ENCODE peak calls at places on chromosomes 12 and 14, in six cellular contexts. One of them, this sample, is unnamed. For H3K4me1, the result is how much of the 10 kb centered on the place peaks cover.

GRCh38 chr12:96824074-96824837 is 82.8 kb upstream of the NEDD1 start:
- DNase-seq in right lobe of liver: no peak
- DNase-seq in HCT116: no peak
- DNase-seq in pancreas: no peak
- DNase-seq in CD8-positive, alpha-beta T cell: no peak
- DNase-seq in Peyer's patch: no peak
- DNase-seq in this sample: no peak

GRCh38 chr14:69151458-69152180 is 1.3 kb downstream of the DCAF5 start:
- DNase-seq in HCT116: peak
- DNase-seq in right lobe of liver: peak
- DNase-seq in pancreas: peak
- DNase-seq in CD8-positive, alpha-beta T cell: peak
- DNase-seq in Peyer's patch: peak
- DNase-seq in this sample: peak

GRCh38 chr14:103943673-103944072 is 1.3 kb upstream of the RD3L start:
- DNase-seq in pancreas: no peak
- DNase-seq in Peyer's patch: no peak
- DNase-seq in CD8-positive, alpha-beta T cell: no peak
- DNase-seq in HCT116: no peak
- DNase-seq in right lobe of liver: no peak
- DNase-seq in this sample: no peak

GRCh38 chr12:10283028-10283427 is 24.6 kb upstream of the KLRD1 start:
- DNase-seq in CD8-positive, alpha-beta T cell: no peak
- DNase-seq in pancreas: no peak
- DNase-seq in right lobe of liver: no peak
- DNase-seq in Peyer's patch: no peak
- DNase-seq in HCT116: no peak
- DNase-seq in this sample: no peak

GRCh38 chr14:74658535-74659130 is 46.6 kb upstream of the LTBP2 start:
- DNase-seq in pancreas: no peak
- DNase-seq in Peyer's patch: no peak
- DNase-seq in HCT116: no peak
- DNase-seq in CD8-positive, alpha-beta T cell: no peak
- DNase-seq in right lobe of liver: no peak
- DNase-seq in this sample: no peak

GRCh38 chr14:101119830-101120571 is 216.5 kb upstream of the RTL1 start:
- DNase-seq in HCT116: no peak
- DNase-seq in Peyer's patch: peak
- DNase-seq in CD8-positive, alpha-beta T cell: no peak
- DNase-seq in right lobe of liver: no peak
- DNase-seq in pancreas: no peak
- DNase-seq in this sample: peak

GRCh38 chr12:121917950-121918678 is at the start of gene CFAP251:
- DNase-seq in Peyer's patch: peak
- DNase-seq in HCT116: peak
- DNase-seq in right lobe of liver: peak
- DNase-seq in CD8-positive, alpha-beta T cell: peak
- DNase-seq in pancreas: peak
- DNase-seq in this sample: peak

GRCh38 chr14:57833304-57833703 is 32.6 kb downstream of the SLC35F4 start:
- DNase-seq in HCT116: peak
- DNase-seq in right lobe of liver: no peak
- DNase-seq in pancreas: peak
- DNase-seq in CD8-positive, alpha-beta T cell: no peak
- DNase-seq in Peyer's patch: no peak
- DNase-seq in this sample: no peak

GRCh38 chr12:124399622-124400021 is 104.7 kb downstream of the RFLNA start:
- DNase-seq in Peyer's patch: peak
- DNase-seq in CD8-positive, alpha-beta T cell: peak
- DNase-seq in right lobe of liver: no peak
- DNase-seq in pancreas: no peak
- DNase-seq in HCT116: no peak
- DNase-seq in this sample: no peak

GRCh38 chr14:102848830-102849521 is 71.7 kb downstream of the TRAF3 start:
- DNase-seq in CD8-positive, alpha-beta T cell: no peak
- DNase-seq in Peyer's patch: peak
- DNase-seq in right lobe of liver: no peak
- DNase-seq in HCT116: no peak
- DNase-seq in pancreas: no peak
- DNase-seq in this sample: no peak

GRCh38 chr12:12467701-12468218 is 94.9 kb downstream of the DUSP16 start:
- DNase-seq in HCT116: no peak
- DNase-seq in right lobe of liver: no peak
- DNase-seq in pancreas: no peak
- DNase-seq in Peyer's patch: peak
- DNase-seq in CD8-positive, alpha-beta T cell: peak
- DNase-seq in this sample: peak

GRCh38 chr12:100656806-100657205 is 83.3 kb downstream of the GAS2L3 start:
- DNase-seq in Peyer's patch: no peak
- DNase-seq in right lobe of liver: no peak
- DNase-seq in HCT116: no peak
- DNase-seq in pancreas: no peak
- DNase-seq in CD8-positive, alpha-beta T cell: no peak
- DNase-seq in this sample: no peak

GRCh38 chr14:68628605-68629310 is 164.1 kb downstream of the ZFP36L1 start:
- DNase-seq in Peyer's patch: peak
- DNase-seq in HCT116: no peak
- DNase-seq in right lobe of liver: no peak
- DNase-seq in pancreas: peak
- DNase-seq in CD8-positive, alpha-beta T cell: peak
- DNase-seq in this sample: peak

GRCh38 chr14:85622106-85622505 is 92.2 kb downstream of the FLRT2 start:
- DNase-seq in right lobe of liver: no peak
- DNase-seq in HCT116: no peak
- DNase-seq in Peyer's patch: no peak
- DNase-seq in pancreas: no peak
- DNase-seq in CD8-positive, alpha-beta T cell: no peak
- DNase-seq in this sample: no peak

GRCh38 chr12:31589896-31590729 is 823 bp downstream of the DENND5B start:
- DNase-seq in Peyer's patch: peak
- DNase-seq in right lobe of liver: peak
- DNase-seq in pancreas: peak
- DNase-seq in HCT116: peak
- DNase-seq in CD8-positive, alpha-beta T cell: peak
- DNase-seq in this sample: peak

GRCh38 chr14:22887990-22888378 is 5.0 kb downstream of the REM2 start:
- DNase-seq in pancreas: no peak
- DNase-seq in HCT116: no peak
- DNase-seq in Peyer's patch: peak
- DNase-seq in right lobe of liver: no peak
- DNase-seq in CD8-positive, alpha-beta T cell: peak
- DNase-seq in this sample: no peak
- H3K4me3 ChIP-seq in pancreas: no peak
- H3K4me3 ChIP-seq in HCT116: peak
- H3K4me3 ChIP-seq in Peyer's patch: peak
- H3K4me3 ChIP-seq in right lobe of liver: no peak
- H3K4me3 ChIP-seq in CD8-positive, alpha-beta T cell: peak
- H3K4me3 ChIP-seq in this sample: no peak

GRCh38 chr12:6373022-6373787 is 2.2 kb downstream of the SCNN1A start:
- DNase-seq in CD8-positive, alpha-beta T cell: no peak
- DNase-seq in pancreas: no peak
- DNase-seq in Peyer's patch: peak
- DNase-seq in right lobe of liver: peak
- DNase-seq in HCT116: peak
- DNase-seq in this sample: no peak

GRCh38 chr12:6370576-6370935 is 4.8 kb downstream of the SCNN1A start:
- DNase-seq in right lobe of liver: peak
- DNase-seq in Peyer's patch: no peak
- DNase-seq in HCT116: no peak
- DNase-seq in CD8-positive, alpha-beta T cell: no peak
- DNase-seq in pancreas: no peak
- DNase-seq in this sample: no peak

GRCh38 chr12:6372403-6373003 is 2.9 kb downstream of the SCNN1A start:
- DNase-seq in pancreas: no peak
- DNase-seq in right lobe of liver: no peak
- DNase-seq in CD8-positive, alpha-beta T cell: no peak
- DNase-seq in HCT116: peak
- DNase-seq in Peyer's patch: peak
- DNase-seq in this sample: peak

GRCh38 chr12:6369916-6370575 is 5.3 kb downstream of the SCNN1A start:
- DNase-seq in pancreas: no peak
- DNase-seq in right lobe of liver: peak
- DNase-seq in CD8-positive, alpha-beta T cell: no peak
- DNase-seq in Peyer's patch: no peak
- DNase-seq in HCT116: no peak
- DNase-seq in this sample: no peak

DNA sequence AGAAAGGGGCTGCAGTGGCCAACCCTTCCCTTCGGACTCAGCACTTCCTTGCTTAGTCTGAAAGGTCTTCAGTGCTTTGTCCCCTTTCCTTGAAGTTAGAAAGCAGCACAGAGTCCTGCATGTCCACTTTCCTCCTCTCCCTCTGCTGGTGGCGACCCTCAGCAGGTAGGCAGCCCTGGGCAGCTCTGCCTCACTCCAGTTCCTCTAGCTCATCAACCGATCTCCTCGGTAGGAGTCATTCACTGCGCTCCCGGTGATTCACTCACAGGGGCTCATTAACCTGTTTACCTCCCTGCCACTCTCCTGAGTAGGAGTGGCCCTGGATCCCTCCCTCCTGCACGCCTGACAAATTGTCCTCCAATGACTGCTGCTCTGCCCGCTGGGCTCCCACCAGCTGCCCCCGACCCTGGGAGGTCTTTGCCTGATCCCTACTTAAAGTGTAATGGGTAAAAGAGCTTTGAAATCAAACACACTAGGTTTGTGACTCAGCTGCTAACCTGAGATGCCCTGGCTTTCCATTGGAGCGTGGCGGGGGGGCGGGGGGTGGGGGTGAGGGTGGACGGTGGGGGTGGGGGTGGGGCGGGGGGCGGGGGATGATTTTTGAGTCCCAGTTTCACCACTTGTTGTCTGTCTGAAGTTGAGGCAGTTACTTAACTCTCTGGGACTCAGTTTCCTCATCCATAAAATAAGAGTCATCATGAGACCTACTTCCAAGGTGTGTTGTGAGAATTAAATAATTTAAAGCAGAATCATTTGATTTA is 4.2 kb downstream of the SCNN1A start:
- DNase-seq in Peyer's patch: peak
- DNase-seq in CD8-positive, alpha-beta T cell: no peak
- DNase-seq in right lobe of liver: peak
- DNase-seq in pancreas: peak
- DNase-seq in HCT116: peak
- DNase-seq in this sample: peak
- TF ChIP-seq CTCF in Peyer's patch: no peak
- TF ChIP-seq CTCF in CD8-positive, alpha-beta T cell: no peak
- TF ChIP-seq CTCF in right lobe of liver: peak
- TF ChIP-seq CTCF in pancreas: no peak
- TF ChIP-seq CTCF in HCT116: peak
- TF ChIP-seq CTCF in this sample: no peak

GRCh38 chr12:54258286-54258685 is 21.6 kb downstream of the CBX5 start:
- DNase-seq in pancreas: no peak
- DNase-seq in Peyer's patch: no peak
- DNase-seq in right lobe of liver: no peak
- DNase-seq in HCT116: no peak
- DNase-seq in CD8-positive, alpha-beta T cell: no peak
- DNase-seq in this sample: no peak
- H3K4me1 ChIP-seq in pancreas: under half
- H3K4me1 ChIP-seq in Peyer's patch: under half
- H3K4me1 ChIP-seq in right lobe of liver: under half
- H3K4me1 ChIP-seq in HCT116: half or more
- H3K4me1 ChIP-seq in CD8-positive, alpha-beta T cell: under half
- H3K4me1 ChIP-seq in this sample: under half

GRCh38 chr14:36522347-36522971 is 2.4 kb upstream of the NKX2-1 start:
- DNase-seq in Peyer's patch: no peak
- DNase-seq in pancreas: no peak
- DNase-seq in HCT116: no peak
- DNase-seq in CD8-positive, alpha-beta T cell: no peak
- DNase-seq in right lobe of liver: no peak
- DNase-seq in this sample: no peak

GRCh38 chr14:36524220-36524837 is 4.3 kb upstream of the NKX2-1 start:
- DNase-seq in pancreas: no peak
- DNase-seq in CD8-positive, alpha-beta T cell: no peak
- DNase-seq in HCT116: no peak
- DNase-seq in right lobe of liver: no peak
- DNase-seq in Peyer's patch: no peak
- DNase-seq in this sample: no peak

GRCh38 chr14:36525746-36526099 is 5.7 kb upstream of the NKX2-1 start:
- DNase-seq in Peyer's patch: no peak
- DNase-seq in right lobe of liver: no peak
- DNase-seq in CD8-positive, alpha-beta T cell: no peak
- DNase-seq in HCT116: no peak
- DNase-seq in pancreas: no peak
- DNase-seq in this sample: no peak

GRCh38 chr14:36522972-36523685 is 3.1 kb upstream of the NKX2-1 start:
- DNase-seq in right lobe of liver: no peak
- DNase-seq in HCT116: no peak
- DNase-seq in CD8-positive, alpha-beta T cell: no peak
- DNase-seq in Peyer's patch: no peak
- DNase-seq in pancreas: no peak
- DNase-seq in this sample: no peak

DNA sequence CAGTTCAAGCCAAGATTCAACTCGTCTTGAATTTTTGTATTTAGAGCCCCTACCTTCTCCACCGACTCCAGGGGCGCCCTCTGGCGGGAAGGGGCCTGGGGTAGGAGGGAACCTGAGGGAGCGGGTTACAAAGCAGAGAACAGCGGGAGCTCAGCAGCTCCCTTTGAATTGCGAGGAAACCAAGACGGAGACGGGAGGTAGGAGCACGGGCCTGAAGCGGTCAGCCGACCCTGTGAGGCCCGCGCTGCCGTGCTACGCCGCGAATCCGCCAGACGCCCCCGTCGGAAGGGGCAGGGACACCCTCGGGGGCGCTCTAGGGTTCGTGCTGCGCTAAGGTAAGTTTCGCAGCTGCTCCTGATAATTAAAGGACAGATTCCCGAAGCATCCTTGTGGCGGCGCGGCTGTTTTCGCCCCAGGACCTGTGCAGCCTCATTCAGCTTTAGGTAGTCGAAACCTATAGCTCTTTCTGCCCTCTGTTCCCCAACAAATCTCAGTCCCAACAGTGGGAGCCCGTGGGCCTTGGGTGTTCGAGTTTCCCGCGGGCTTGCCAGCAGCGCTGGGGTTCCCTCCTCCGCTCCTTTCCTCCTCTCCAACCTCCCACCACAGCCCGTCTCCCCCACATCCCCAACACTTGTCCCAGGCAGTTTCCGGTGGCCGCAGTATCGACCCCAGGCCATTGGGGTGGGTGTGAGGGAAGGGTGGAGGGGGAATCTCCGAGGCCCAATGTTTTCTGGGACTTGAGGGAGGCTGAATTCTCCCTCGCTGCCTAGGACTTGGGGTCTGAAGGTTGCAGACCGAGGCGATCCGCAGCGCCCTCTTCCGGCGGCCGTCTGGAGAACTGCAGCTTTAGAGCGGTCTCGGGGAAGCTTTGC is 5.1 kb upstream of the NKX2-1 start:
- DNase-seq in CD8-positive, alpha-beta T cell: no peak
- DNase-seq in Peyer's patch: no peak
- DNase-seq in pancreas: no peak
- DNase-seq in HCT116: peak
- DNase-seq in right lobe of liver: no peak
- DNase-seq in this sample: peak
- H3K4me3 ChIP-seq in CD8-positive, alpha-beta T cell: no peak
- H3K4me3 ChIP-seq in Peyer's patch: no peak
- H3K4me3 ChIP-seq in pancreas: no peak
- H3K4me3 ChIP-seq in HCT116: peak
- H3K4me3 ChIP-seq in right lobe of liver: no peak
- H3K4me3 ChIP-seq in this sample: peak

DNA sequence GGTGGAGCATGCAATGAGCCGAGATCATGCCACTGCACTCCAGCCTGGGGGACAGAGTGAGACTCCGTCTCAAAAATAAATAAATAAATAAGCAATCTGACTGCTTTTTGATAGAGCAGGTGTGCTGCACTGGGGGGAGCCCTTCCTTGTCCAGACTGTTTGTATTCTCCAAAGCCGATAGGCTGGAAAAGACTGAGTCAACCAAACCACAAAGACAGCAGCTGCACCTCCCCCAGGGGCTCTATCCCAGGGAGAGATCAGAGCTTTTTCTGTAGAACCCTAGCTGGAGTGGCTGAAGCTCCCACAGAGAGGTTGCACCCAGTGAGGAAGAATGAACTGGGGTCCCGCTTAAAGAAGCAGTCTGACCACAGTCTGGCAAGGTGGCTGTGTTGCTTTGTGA is 45.8 kb upstream of the LALBA start:
- DNase-seq in pancreas: no peak
- DNase-seq in right lobe of liver: no peak
- DNase-seq in HCT116: peak
- DNase-seq in Peyer's patch: no peak
- DNase-seq in CD8-positive, alpha-beta T cell: no peak
- DNase-seq in this sample: no peak
- TF ChIP-seq CTCF in pancreas: no peak
- TF ChIP-seq CTCF in right lobe of liver: no peak
- TF ChIP-seq CTCF in HCT116: no peak
- TF ChIP-seq CTCF in Peyer's patch: no peak
- TF ChIP-seq CTCF in CD8-positive, alpha-beta T cell: no peak
- TF ChIP-seq CTCF in this sample: no peak

This sample was measured in lung.